ENCODE peak calls at places on chromosomes 7 and 10, in eight cellular contexts. One of them, this sample, is unnamed.

GRCh38 chr10:102113261-102113955 is 6.8 kb downstream of the LDB1 start:
- DNase-seq in glutamatergic neuron: no peak
- DNase-seq in AG04450: no peak
- DNase-seq in putamen: no peak
- DNase-seq in stimulated activated CD8-positive, alpha-beta memory T cell treated with anti-CD3 and anti-CD28 coated beads, Interleukin-12 subunit alpha, Interleukin-12 subunit beta, amount 100 ng/mL, for 1 hour: no peak
- DNase-seq in tibial nerve: no peak
- DNase-seq in amygdala: no peak
- DNase-seq in astrocyte of the spinal cord: no peak
- DNase-seq in this sample: no peak

GRCh38 chr7:30647589-30647988 is 34.7 kb downstream of the CRHR2 start:
- DNase-seq in glutamatergic neuron: no peak
- DNase-seq in tibial nerve: no peak
- DNase-seq in astrocyte of the spinal cord: no peak
- DNase-seq in stimulated activated CD8-positive, alpha-beta memory T cell treated with anti-CD3 and anti-CD28 coated beads, Interleukin-12 subunit alpha, Interleukin-12 subunit beta, amount 100 ng/mL, for 1 hour: no peak
- DNase-seq in amygdala: no peak
- DNase-seq in AG04450: no peak
- DNase-seq in putamen: no peak
- DNase-seq in this sample: no peak

GRCh38 chr7:127844707-127845331 is 186.4 kb downstream of the LRRC4 start:
- DNase-seq in amygdala: no peak
- DNase-seq in AG04450: no peak
- DNase-seq in tibial nerve: peak
- DNase-seq in stimulated activated CD8-positive, alpha-beta memory T cell treated with anti-CD3 and anti-CD28 coated beads, Interleukin-12 subunit alpha, Interleukin-12 subunit beta, amount 100 ng/mL, for 1 hour: no peak
- DNase-seq in astrocyte of the spinal cord: peak
- DNase-seq in putamen: no peak
- DNase-seq in glutamatergic neuron: no peak
- DNase-seq in this sample: peak

GRCh38 chr7:139875821-139876241 is 46.8 kb downstream of the TBXAS1 start:
- DNase-seq in AG04450: no peak
- DNase-seq in astrocyte of the spinal cord: no peak
- DNase-seq in putamen: no peak
- DNase-seq in glutamatergic neuron: no peak
- DNase-seq in stimulated activated CD8-positive, alpha-beta memory T cell treated with anti-CD3 and anti-CD28 coated beads, Interleukin-12 subunit alpha, Interleukin-12 subunit beta, amount 100 ng/mL, for 1 hour: no peak
- DNase-seq in tibial nerve: no peak
- DNase-seq in amygdala: no peak
- DNase-seq in this sample: no peak

GRCh38 chr7:35012155-35012554 is 25.1 kb downstream of the DPY19L1 start:
- DNase-seq in tibial nerve: no peak
- DNase-seq in AG04450: no peak
- DNase-seq in astrocyte of the spinal cord: no peak
- DNase-seq in glutamatergic neuron: no peak
- DNase-seq in stimulated activated CD8-positive, alpha-beta memory T cell treated with anti-CD3 and anti-CD28 coated beads, Interleukin-12 subunit alpha, Interleukin-12 subunit beta, amount 100 ng/mL, for 1 hour: no peak
- DNase-seq in putamen: no peak
- DNase-seq in amygdala: no peak
- DNase-seq in this sample: no peak

GRCh38 chr10:68185085-68185484 is 46.8 kb downstream of the ATOH7 start:
- DNase-seq in amygdala: no peak
- DNase-seq in stimulated activated CD8-positive, alpha-beta memory T cell treated with anti-CD3 and anti-CD28 coated beads, Interleukin-12 subunit alpha, Interleukin-12 subunit beta, amount 100 ng/mL, for 1 hour: no peak
- DNase-seq in glutamatergic neuron: no peak
- DNase-seq in tibial nerve: no peak
- DNase-seq in putamen: no peak
- DNase-seq in astrocyte of the spinal cord: no peak
- DNase-seq in AG04450: no peak
- DNase-seq in this sample: no peak

GRCh38 chr10:89645742-89646172 is 715 bp upstream of the PANK1 start:
- DNase-seq in AG04450: no peak
- DNase-seq in astrocyte of the spinal cord: no peak
- DNase-seq in stimulated activated CD8-positive, alpha-beta memory T cell treated with anti-CD3 and anti-CD28 coated beads, Interleukin-12 subunit alpha, Interleukin-12 subunit beta, amount 100 ng/mL, for 1 hour: no peak
- DNase-seq in putamen: peak
- DNase-seq in tibial nerve: no peak
- DNase-seq in glutamatergic neuron: no peak
- DNase-seq in amygdala: no peak
- DNase-seq in this sample: peak

GRCh38 chr7:20075992-20076813 is 141.0 kb downstream of the MACC1 start:
- DNase-seq in astrocyte of the spinal cord: no peak
- DNase-seq in AG04450: no peak
- DNase-seq in tibial nerve: no peak
- DNase-seq in amygdala: no peak
- DNase-seq in stimulated activated CD8-positive, alpha-beta memory T cell treated with anti-CD3 and anti-CD28 coated beads, Interleukin-12 subunit alpha, Interleukin-12 subunit beta, amount 100 ng/mL, for 1 hour: no peak
- DNase-seq in glutamatergic neuron: no peak
- DNase-seq in putamen: no peak
- DNase-seq in this sample: no peak

GRCh38 chr7:4080954-4081353 is 601.1 kb upstream of the FOXK1 start:
- DNase-seq in AG04450: no peak
- DNase-seq in amygdala: no peak
- DNase-seq in tibial nerve: no peak
- DNase-seq in putamen: no peak
- DNase-seq in stimulated activated CD8-positive, alpha-beta memory T cell treated with anti-CD3 and anti-CD28 coated beads, Interleukin-12 subunit alpha, Interleukin-12 subunit beta, amount 100 ng/mL, for 1 hour: no peak
- DNase-seq in astrocyte of the spinal cord: no peak
- DNase-seq in glutamatergic neuron: no peak
- DNase-seq in this sample: no peak

GRCh38 chr7:38751416-38751815 is 120.2 kb upstream of the AMPH start:
- DNase-seq in astrocyte of the spinal cord: no peak
- DNase-seq in glutamatergic neuron: no peak
- DNase-seq in amygdala: no peak
- DNase-seq in stimulated activated CD8-positive, alpha-beta memory T cell treated with anti-CD3 and anti-CD28 coated beads, Interleukin-12 subunit alpha, Interleukin-12 subunit beta, amount 100 ng/mL, for 1 hour: no peak
- DNase-seq in tibial nerve: no peak
- DNase-seq in putamen: no peak
- DNase-seq in AG04450: no peak
- DNase-seq in this sample: no peak

GRCh38 chr7:49295136-49295535 is 370.8 kb downstream of the CDC14C start:
- DNase-seq in astrocyte of the spinal cord: peak
- DNase-seq in glutamatergic neuron: no peak
- DNase-seq in putamen: peak
- DNase-seq in AG04450: no peak
- DNase-seq in stimulated activated CD8-positive, alpha-beta memory T cell treated with anti-CD3 and anti-CD28 coated beads, Interleukin-12 subunit alpha, Interleukin-12 subunit beta, amount 100 ng/mL, for 1 hour: no peak
- DNase-seq in amygdala: no peak
- DNase-seq in tibial nerve: no peak
- DNase-seq in this sample: no peak

This sample was measured in pons.